ENCODE peak calls at places on chromosomes 11 and 22, in ten cellular contexts. L is adrenal gland, S is A549, C is stomach, X is gastrocnemius medialis, A is heart left ventricle, B is prostate gland, R is IMR-90, F is uterus, M is H1. E is an unnamed sample.
A peak's percentile ranks its signal among the peaks of the same experiment; 100 is the strongest.

GRCh38 chr11:72239849-72240460 is 4.0 kb downstream of the PHOX2A start:
- DNase-seq in R (no peak), C (peak; percentile 74), F (no peak), X (peak; percentile 53), A (no peak), L (no peak), B (peak; percentile 47), M (peak; percentile 73), S (no peak), E (no peak)

GRCh38 chr11:77966338-77966737 is 28.1 kb downstream of the INTS4 start:
- DNase-seq in F (no peak), M (no peak), A (no peak), B (no peak), S (no peak), X (no peak), C (no peak), R (no peak), L (no peak), E (no peak)

GRCh38 chr22:28930357-28931007 is 47.1 kb downstream of the ZNRF3 start:
- DNase-seq in X (peak; percentile 27), F (no peak), M (no peak), R (peak; percentile 21), C (no peak), S (no peak), B (no peak), A (no peak), L (no peak), E (no peak)

GRCh38 chr11:28257761-28258160 is 149.6 kb downstream of the METTL15 start:
- DNase-seq in S (no peak), M (no peak), R (peak; percentile 42), F (no peak), A (no peak), B (no peak), L (no peak), X (no peak), C (no peak), E (no peak)

GRCh38 chr22:46012182-46012880 is 35.4 kb upstream of the WNT7B start:
- DNase-seq in F (peak; percentile 41), C (no peak), R (no peak), B (no peak), X (peak; percentile 14), L (no peak), S (no peak), M (no peak), A (no peak), E (no peak)

GRCh38 chr11:134597452-134597851 is 185.4 kb upstream of the B3GAT1 start:
- DNase-seq in F (no peak), M (peak; percentile 42), B (no peak), L (no peak), C (no peak), R (no peak), X (no peak), A (no peak), S (no peak), E (peak; percentile 76)

GRCh38 chr11:106418786-106419185 is 341.3 kb downstream of the AASDHPPT start:
- DNase-seq in C (no peak), M (no peak), A (no peak), S (no peak), F (no peak), X (no peak), L (no peak), R (no peak), B (no peak), E (no peak)

GRCh38 chr11:123139206-123139605 is 55.8 kb downstream of the CLMP start:
- DNase-seq in F (no peak), L (no peak), C (no peak), X (no peak), R (no peak), A (no peak), S (no peak), B (no peak), M (no peak), E (no peak)

GRCh38 chr11:66637557-66638176 is 836 bp upstream of the RBM4 start:
- DNase-seq in S (no peak), X (no peak), A (no peak), B (no peak), C (no peak), L (no peak), F (no peak), R (peak; percentile 46), M (no peak), E (peak; percentile 21)

GRCh38 chr11:30454108-30454507 is 131.2 kb downstream of the ARL14EP start:
- DNase-seq in S (no peak), L (no peak), A (no peak), X (no peak), B (peak; percentile 23), R (no peak), C (no peak), F (no peak), M (no peak), E (no peak)

GRCh38 chr11:104570088-104570701 is 328.1 kb downstream of the CASP12 start:
- DNase-seq in B (no peak), R (no peak), A (no peak), L (no peak), M (no peak), C (no peak), F (no peak), S (no peak), X (no peak), E (no peak)

DNA sequence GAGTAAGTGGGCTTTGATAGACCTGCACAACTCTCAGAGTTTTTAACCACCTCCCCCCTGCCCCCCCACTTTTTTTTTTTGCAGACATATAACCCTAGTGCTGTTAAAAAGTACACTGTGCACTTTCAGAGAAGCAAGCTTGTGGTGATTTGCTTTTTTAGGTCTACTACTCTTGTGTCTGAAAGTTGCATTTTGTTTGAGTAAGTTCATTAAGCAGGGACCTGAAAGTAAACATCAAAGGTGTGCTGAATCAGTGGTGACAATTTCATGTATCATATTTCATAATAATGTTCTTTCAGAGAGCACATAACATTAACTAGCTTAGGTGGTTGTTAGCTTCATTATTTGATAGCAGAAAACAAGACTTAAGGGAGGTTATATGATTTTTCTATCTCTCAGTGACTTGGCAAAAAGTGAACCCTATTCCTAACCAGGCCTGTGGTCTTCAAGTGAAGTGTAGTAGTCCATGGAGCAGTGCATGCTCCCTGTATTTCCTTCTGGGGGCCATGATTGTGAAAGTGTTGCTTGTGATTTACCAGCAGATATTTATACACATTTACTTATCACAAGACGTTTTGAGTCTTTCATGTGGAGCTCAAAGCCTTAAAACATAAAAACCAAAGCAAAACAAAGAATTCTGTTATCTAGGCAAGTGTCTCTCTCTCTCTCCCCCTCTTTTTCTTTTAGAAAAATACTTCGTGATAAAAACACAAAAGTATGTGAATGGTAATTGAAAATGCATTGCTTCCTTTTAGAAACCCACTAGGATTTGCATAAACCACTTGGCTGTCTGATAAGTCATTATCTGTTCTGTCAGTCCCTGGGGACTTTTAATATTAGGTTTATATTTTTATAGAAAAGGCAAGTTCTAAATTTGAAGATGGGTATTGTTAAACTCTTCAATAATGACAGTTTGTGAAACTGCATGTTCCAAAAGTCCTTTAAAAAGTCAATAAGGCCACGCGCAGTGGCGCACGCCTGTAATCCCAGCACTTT is 7.5 kb upstream of the RAG2 start:
- DNase-seq in X (no peak), R (no peak), A (no peak), B (no peak), C (no peak), L (no peak), S (no peak), M (no peak), F (no peak), E (no peak)
- H3K4me3 ChIP-seq in X (no peak overlapping the region), R (no peak overlapping the region), A (no peak overlapping the region), B (no peak overlapping the region), C (no peak overlapping the region), L (no peak overlapping the region), S (no peak overlapping the region), M (no peak overlapping the region), F (no peak overlapping the region), E (no peak overlapping the region)

GRCh38 chr11:80948781-80949180 is 1508.0 kb upstream of the TENM4 start:
- DNase-seq in M (no peak), L (no peak), B (no peak), R (no peak), S (no peak), X (no peak), A (no peak), C (no peak), F (no peak), E (no peak)

GRCh38 chr11:80943226-80943625 is 1502.4 kb upstream of the TENM4 start:
- DNase-seq in X (no peak), M (no peak), F (no peak), L (no peak), B (no peak), R (no peak), A (no peak), S (no peak), C (no peak), E (no peak)

DNA sequence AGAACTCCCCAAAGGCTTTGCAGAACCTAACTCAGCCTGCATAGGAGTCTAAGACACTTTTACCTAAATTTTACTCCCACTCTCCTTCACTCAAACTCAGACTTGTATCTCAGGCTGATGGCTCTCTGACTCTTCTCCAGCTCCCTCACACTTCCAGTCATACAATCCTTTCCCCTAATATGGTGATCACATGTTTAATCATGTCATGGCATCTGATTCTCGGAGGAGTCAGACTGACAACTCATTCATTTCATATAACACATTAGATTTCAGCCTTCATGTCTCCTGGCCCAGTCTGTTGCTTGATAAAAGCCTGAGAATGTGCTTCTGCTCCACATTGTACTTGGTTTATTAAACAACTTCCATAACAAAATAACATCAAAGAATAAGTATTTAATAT is 1503.9 kb upstream of the TENM4 start:
- DNase-seq in F (no peak), B (no peak), M (no peak), C (no peak), R (no peak), S (no peak), X (no peak), A (no peak), L (no peak), E (no peak)
- TF ChIP-seq POLR2A in F (no peak), B (no peak), M (no peak), C (no peak), R (no peak), S (no peak), X (no peak), A (no peak), L (no peak), E (no peak)

DNA sequence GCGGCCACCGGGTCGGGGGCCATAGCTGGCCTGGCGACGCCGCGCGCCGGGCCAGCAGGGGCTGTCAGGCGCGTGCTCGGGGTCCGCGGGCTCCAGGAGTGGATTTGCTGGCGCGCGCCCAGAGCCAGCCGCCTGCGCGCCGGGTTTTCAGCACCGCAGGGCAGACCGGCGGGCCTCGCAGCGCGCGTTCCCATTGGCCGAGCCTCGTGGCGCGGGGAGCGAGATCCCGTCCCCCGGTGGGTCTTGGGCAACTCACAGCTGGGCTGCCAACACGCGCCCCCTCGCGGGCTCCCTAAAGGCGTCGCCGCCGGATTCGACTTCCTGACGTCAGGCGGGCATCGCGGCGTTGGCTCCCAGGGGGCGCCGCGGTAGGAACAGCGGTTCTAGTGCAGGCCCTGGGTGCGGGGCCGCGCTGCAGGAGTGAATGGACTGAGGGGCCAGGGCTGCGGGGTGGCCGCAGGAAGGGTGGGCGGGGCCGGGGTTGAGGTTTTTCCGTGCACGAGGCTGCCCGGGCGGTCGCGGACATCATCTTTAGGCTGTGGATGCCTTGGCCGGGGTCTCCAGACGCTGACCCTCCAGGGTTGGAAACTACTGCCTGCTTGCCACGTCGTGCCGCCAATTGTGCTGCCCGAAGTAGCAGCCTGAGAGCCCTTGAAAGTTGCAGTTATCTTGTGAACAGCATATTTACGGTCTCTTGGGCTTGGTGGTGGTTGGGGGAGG is at the start of gene FADS1:
- DNase-seq in X (peak; percentile 79), C (peak; percentile 83), R (peak; percentile 92), M (peak; percentile 92), S (peak; percentile 97), A (peak; percentile 91), L (peak; percentile 93), F (peak; percentile 93), B (peak; percentile 64), E (peak; percentile 96)
- TF ChIP-seq CTCF in X (peak; percentile 50), C (peak; percentile 25), R (peak; percentile 81), M (peak; percentile 62), S (peak; percentile 76), A (peak; percentile 46), L (peak; percentile 58), F (peak; percentile 74), B (peak; percentile 67), E (no peak)

GRCh38 chr11:1880746-1881441 is 10.8 kb downstream of the PRR33 start:
- DNase-seq in A (no peak), R (no peak), S (no peak), C (no peak), X (no peak), B (no peak), M (no peak), L (peak; percentile 21), F (peak; percentile 14), E (no peak)
- H3K4me3 ChIP-seq in A (no peak overlapping the region), R (no peak overlapping the region), S (no peak overlapping the region), C (no peak overlapping the region), X (no peak overlapping the region), B (no peak overlapping the region), M (no peak overlapping the region), L (no peak overlapping the region), F (no peak overlapping the region), E (no peak overlapping the region)

E was measured in lower leg skin.